ENCODE peak calls at places on chromosomes 16 and 17, in seven cellular contexts. V, N, L, F, G, P and A are unnamed samples.

GRCh38 chr17:64698725-64699124 is 36.6 kb upstream of the SMURF2 start:
- DNase-seq in V (no peak), N (no peak), L (peak; percentile 78), F (no peak), G (no peak), P (peak; percentile 51), A (no peak)

GRCh38 chr17:45934044-45934979 is 40.0 kb downstream of the MAPT start:
- DNase-seq in V (no peak), N (no peak), L (no peak), F (no peak), G (no peak), P (no peak), A (no peak)

GRCh38 chr16:87201052-87201451 is 116.1 kb downstream of the C16orf95 start:
- DNase-seq in V (peak; percentile 95), N (no peak), L (peak; percentile 99), F (no peak), G (peak; percentile 71), P (peak; percentile 99), A (no peak)

GRCh38 chr17:55607736-55608341 is 96.6 kb upstream of the SMIM36 start:
- DNase-seq in V (no peak), N (no peak), L (peak; percentile 71), F (no peak), G (no peak), P (peak; percentile 53), A (peak; percentile 77)

GRCh38 chr17:42067371-42068180 is 17.2 kb upstream of the C17orf113 start:
- DNase-seq in V (peak; percentile 73), N (peak; percentile 87), L (peak; percentile 23), F (peak; percentile 96), G (peak; percentile 58), P (peak; percentile 11), A (no peak)

GRCh38 chr17:39196820-39197331 is 593 bp downstream of the CACNB1 start:
- DNase-seq in V (peak; percentile 89), N (peak; percentile 60), L (no peak), F (peak; percentile 52), G (no peak), P (no peak), A (no peak)

GRCh38 chr17:40290629-40291296 is 3.1 kb downstream of the CDC6 start:
- DNase-seq in V (no peak), N (peak; percentile 78), L (peak; percentile 97), F (no peak), G (no peak), P (peak; percentile 84), A (peak; percentile 42)

GRCh38 chr16:72921620-72922019 is 126.3 kb downstream of the ZFHX3 start:
- DNase-seq in V (peak; percentile 83), N (no peak), L (peak; percentile 32), F (no peak), G (no peak), P (peak; percentile 72), A (no peak)

GRCh38 chr17:50203086-50203485 is 1.7 kb upstream of the COL1A1 start:
- DNase-seq in V (no peak), N (no peak), L (peak; percentile 55), F (no peak), G (no peak), P (peak; percentile 78), A (no peak)

GRCh38 chr17:44444735-44445105 is 55.3 kb upstream of the ITGA2B start:
- DNase-seq in V (no peak), N (no peak), L (peak; percentile 97), F (no peak), G (no peak), P (peak; percentile 90), A (peak; percentile 44)

GRCh38 chr16:48011888-48012658 is 143.7 kb downstream of the ABCC12 start:
- DNase-seq in V (no peak), N (no peak), L (no peak), F (no peak), G (no peak), P (no peak), A (no peak)

GRCh38 chr17:50097907-50098306 is 2.8 kb downstream of the PDK2 start:
- DNase-seq in V (no peak), N (no peak), L (no peak), F (no peak), G (no peak), P (no peak), A (no peak)

GRCh38 chr17:49029841-49030240 is 32.7 kb downstream of the IGF2BP1 start:
- DNase-seq in V (no peak), N (no peak), L (no peak), F (no peak), G (no peak), P (peak; percentile 63), A (no peak)

GRCh38 chr17:65190467-65191095 is 53.4 kb downstream of the RGS9 start:
- DNase-seq in V (no peak), N (no peak), L (peak; percentile 89), F (no peak), G (no peak), P (peak; percentile 69), A (no peak)

GRCh38 chr17:6413073-6413472 is 21.8 kb downstream of the AIPL1 start:
- DNase-seq in V (no peak), N (peak; percentile 82), L (peak; percentile 40), F (no peak), G (no peak), P (peak; percentile 42), A (no peak)

GRCh38 chr16:57167951-57168350 is 17.9 kb downstream of the PSME3IP1 start:
- DNase-seq in V (no peak), N (peak; percentile 63), L (peak; percentile 83), F (no peak), G (no peak), P (peak; percentile 77), A (peak; percentile 51)

GRCh38 chr17:40862985-40863733 is 3.9 kb downstream of the KRT12 start:
- DNase-seq in V (no peak), N (peak; percentile 96), L (no peak), F (peak; percentile 91), G (no peak), P (peak; percentile 9), A (no peak)

GRCh38 chr16:89442990-89443726 is 47.2 kb downstream of the ANKRD11 start:
- DNase-seq in V (no peak), N (no peak), L (peak; percentile 75), F (no peak), G (peak; percentile 43), P (peak; percentile 82), A (peak; percentile 97)

GRCh38 chr16:4212934-4213296 is 29.0 kb downstream of the SRL start:
- DNase-seq in V (no peak), N (no peak), L (peak; percentile 61), F (no peak), G (no peak), P (peak; percentile 67), A (peak; percentile 76)

GRCh38 chr17:63142836-63143235 is 176.8 kb downstream of the TANC2 start:
- DNase-seq in V (no peak), N (no peak), L (no peak), F (no peak), G (no peak), P (no peak), A (no peak)

GRCh38 chr16:50887500-50887899 is 145.6 kb downstream of the CYLD start:
- DNase-seq in V (no peak), N (no peak), L (no peak), F (peak; percentile 34), G (no peak), P (no peak), A (no peak)

GRCh38 chr17:31310260-31310659 is 3.6 kb downstream of the EVI2B start:
- DNase-seq in V (no peak), N (no peak), L (no peak), F (no peak), G (no peak), P (no peak), A (no peak)

GRCh38 chr17:31309525-31309924 is 4.3 kb downstream of the EVI2B start:
- DNase-seq in V (no peak), N (no peak), L (no peak), F (no peak), G (no peak), P (no peak), A (no peak)

GRCh38 chr17:31308372-31308905 is 5.4 kb downstream of the EVI2B start:
- DNase-seq in V (no peak), N (no peak), L (no peak), F (no peak), G (no peak), P (no peak), A (no peak)

GRCh38 chr17:31308935-31309334 is 4.9 kb downstream of the EVI2B start:
- DNase-seq in V (no peak), N (no peak), L (no peak), F (no peak), G (no peak), P (no peak), A (no peak)

DNA sequence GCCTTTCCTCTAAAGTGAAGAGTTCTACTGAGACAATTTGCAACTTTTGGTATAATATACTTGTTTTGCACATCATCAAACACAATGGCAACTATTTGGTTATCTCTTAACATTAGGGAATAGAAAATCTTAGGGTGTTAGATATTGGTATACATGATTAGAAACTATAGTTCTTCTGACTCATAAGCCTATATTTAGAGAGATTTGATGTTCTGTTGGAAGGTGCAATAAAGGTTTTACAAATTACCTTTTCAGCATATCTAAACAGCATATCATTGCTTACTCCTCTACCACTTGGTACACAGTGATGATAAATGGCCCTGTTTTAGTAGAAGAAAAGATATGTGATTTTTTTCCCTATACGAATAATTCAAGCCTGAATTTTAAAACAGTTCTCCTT is 6.2 kb downstream of the EVI2B start:
- DNase-seq in V (no peak), N (no peak), L (no peak), F (no peak), G (no peak), P (no peak), A (no peak)
- H3K27ac ChIP-seq in V (no peak overlapping the region), N (no peak overlapping the region), L (no peak overlapping the region), F (no peak overlapping the region), G (no peak overlapping the region), P (no peak overlapping the region), A (no peak overlapping the region)

GRCh38 chr17:77565166-77565565 is 393.3 kb upstream of the TNRC6C start:
- DNase-seq in V (peak; percentile 64), N (no peak), L (no peak), F (no peak), G (no peak), P (no peak), A (no peak)
- H3K27ac ChIP-seq in V (no peak overlapping the region), N (no peak overlapping the region), L (no peak overlapping the region), F (no peak overlapping the region), G (no peak overlapping the region), P (no peak overlapping the region), A (no peak overlapping the region)

GRCh38 chr17:27493088-27493487 is 36.8 kb downstream of the KSR1 start:
- DNase-seq in V (no peak), N (no peak), L (no peak), F (no peak), G (no peak), P (no peak), A (no peak)
- H3K27ac ChIP-seq in V (peak overlapping the region; percentile 89), N (peak overlapping the region; percentile 42), L (no peak overlapping the region), F (no peak overlapping the region), G (no peak overlapping the region), P (no peak overlapping the region), A (no peak overlapping the region)

GRCh38 chr16:67720236-67720635 is 1.1 kb upstream of the GFOD2 start:
- DNase-seq in V (no peak), N (no peak), L (no peak), F (no peak), G (no peak), P (no peak), A (no peak)
- H3K27ac ChIP-seq in V (peak overlapping the region; percentile 87), N (no peak overlapping the region), L (peak overlapping the region; percentile 89), F (no peak overlapping the region), G (peak overlapping the region; percentile 94), P (peak overlapping the region; percentile 83), A (no peak overlapping the region)

GRCh38 chr16:2980227-2981176 is at the start of gene PKMYT1:
- DNase-seq in V (peak; percentile 94), N (peak; percentile 90), L (peak; percentile 73), F (peak; percentile 95), G (peak; percentile 93), P (peak; percentile 65), A (peak; percentile 63)
- H3K27ac ChIP-seq in V (peak within 1 kb of the TSS; percentile 86), N (peak within 1 kb of the TSS; percentile 96), L (peak within 1 kb of the TSS; percentile 96), F (peak within 1 kb of the TSS; percentile 91), G (peak within 1 kb of the TSS; percentile 74), P (peak within 1 kb of the TSS; percentile 83), A (peak within 1 kb of the TSS; percentile 36)